ENCODE peak calls at places on chromosomes 11 and 22, in five cellular contexts. V, G, N, I and L are unnamed samples.

GRCh38 chr11:126510621-126511370 is 155.3 kb downstream of the ST3GAL4 start:
- DNase-seq in V (no peak), G (peak), N (no peak), I (peak), L (no peak)

GRCh38 chr11:119319702-119320592 is 3.0 kb upstream of the MCAM start:
- DNase-seq in G (no peak), V (no peak), N (peak), I (peak), L (no peak)

GRCh38 chr11:46903846-46904245 is 14.5 kb downstream of the LRP4 start:
- DNase-seq in V (peak), N (no peak), I (no peak), G (no peak), L (no peak)

GRCh38 chr11:15793032-15793996 is 563.0 kb downstream of the SOX6 start:
- DNase-seq in N (no peak), I (peak), G (peak), V (no peak), L (peak)

GRCh38 chr22:42227435-42227834 is 43.0 kb downstream of the TCF20 start:
- DNase-seq in N (no peak), I (no peak), V (no peak), G (no peak), L (no peak)

GRCh38 chr11:39304586-39304985 is 2154.9 kb downstream of the LRRC4C start:
- DNase-seq in N (no peak), G (no peak), I (no peak), V (no peak), L (no peak)

GRCh38 chr11:64661146-64661545 is 61.9 kb downstream of the NRXN2 start:
- DNase-seq in I (peak), G (peak), V (peak), N (peak), L (peak)

GRCh38 chr22:37525073-37525745 is 6.0 kb upstream of the CARD10 start:
- DNase-seq in V (peak), I (peak), N (no peak), G (peak), L (peak)

GRCh38 chr11:10606536-10607208 is 38.2 kb upstream of the LYVE1 start:
- DNase-seq in N (no peak), G (peak), V (no peak), I (peak), L (peak)

GRCh38 chr11:75858613-75859012 is 43.6 kb downstream of the UVRAG start:
- DNase-seq in N (no peak), I (peak), V (no peak), G (peak), L (peak)

GRCh38 chr22:46569848-46570695 is 32.7 kb upstream of the CELSR1 start:
- DNase-seq in V (no peak), I (no peak), N (no peak), G (no peak), L (no peak)

GRCh38 chr22:30404307-30404706 is 7.5 kb downstream of the SEC14L2 start:
- DNase-seq in V (no peak), G (no peak), I (no peak), N (no peak), L (no peak)

GRCh38 chr11:2812371-2812991 is 73.1 kb downstream of the CDKN1C start:
- DNase-seq in G (peak), N (no peak), V (no peak), I (peak), L (no peak)

GRCh38 chr11:131688056-131688693 is 317.8 kb downstream of the NTM start:
- DNase-seq in V (peak), N (no peak), I (peak), G (peak), L (peak)

GRCh38 chr11:62648967-62649364 is 2.6 kb upstream of the GANAB start:
- DNase-seq in G (no peak), I (no peak), N (no peak), V (no peak), L (no peak)

GRCh38 chr22:36328635-36329216 is 59.0 kb downstream of the MYH9 start:
- DNase-seq in N (peak), I (peak), V (no peak), G (peak), L (peak)

GRCh38 chr11:56706486-56706885 is 7.6 kb downstream of the OR9G1 start:
- DNase-seq in V (no peak), G (no peak), I (no peak), N (no peak), L (no peak)

GRCh38 chr22:27996529-27996925 is 77.5 kb upstream of the PITPNB start:
- DNase-seq in N (peak), V (no peak), G (no peak), I (no peak), L (no peak)

GRCh38 chr22:44491666-44492405 is 6.2 kb downstream of the RTL6 start:
- DNase-seq in V (no peak), I (no peak), G (no peak), N (no peak), L (no peak)

GRCh38 chr11:47464479-47464878 is 15.5 kb upstream of the RAPSN start:
- DNase-seq in N (peak), G (no peak), I (no peak), V (no peak), L (peak)

GRCh38 chr11:115267871-115268270 is 236.3 kb downstream of the CADM1 start:
- DNase-seq in N (no peak), G (no peak), V (no peak), I (no peak), L (peak)

GRCh38 chr11:26649884-26650283 is 72.0 kb downstream of the SLC5A12 start:
- DNase-seq in G (peak), V (no peak), I (peak), N (no peak), L (peak)

GRCh38 chr22:27181537-27181936 is 524.1 kb downstream of the MIAT start:
- DNase-seq in N (no peak), G (no peak), V (no peak), I (no peak), L (no peak)

GRCh38 chr22:19358703-19359553 is 67.4 kb upstream of the CLTCL1 start:
- DNase-seq in V (peak), N (no peak), G (no peak), I (no peak), L (no peak)

GRCh38 chr11:83609181-83609580 is 323.0 kb upstream of the CCDC90B start:
- DNase-seq in N (no peak), V (no peak), G (no peak), I (no peak), L (no peak)

GRCh38 chr11:114367244-114367957 is 32.9 kb downstream of the C11orf71 start:
- DNase-seq in N (no peak), I (no peak), V (no peak), G (no peak), L (no peak)

GRCh38 chr22:50016988-50017700 is 4.6 kb upstream of the IL17REL start:
- DNase-seq in V (no peak), G (peak), N (peak), I (no peak), L (peak)

GRCh38 chr11:47259178-47259977 is 1.6 kb downstream of the NR1H3 start:
- DNase-seq in G (peak), V (no peak), I (peak), N (no peak), L (no peak)

GRCh38 chr22:45084400-45084920 is 74.7 kb upstream of the PHF21B start:
- DNase-seq in V (no peak), G (no peak), N (no peak), I (no peak), L (no peak)

GRCh38 chr11:134124660-134125451 is 56.0 kb downstream of the JAM3 start:
- DNase-seq in I (peak), V (no peak), N (peak), G (peak), L (peak)

GRCh38 chr11:4095509-4096230 is 1.1 kb downstream of the RRM1 start:
- DNase-seq in G (peak), I (peak), V (no peak), N (no peak), L (peak)

GRCh38 chr22:47049078-47049609 is 286.7 kb downstream of the TBC1D22A start:
- DNase-seq in I (no peak), N (no peak), V (no peak), G (no peak), L (no peak)

GRCh38 chr11:105937331-105937730 is 84.7 kb downstream of the MSANTD4 start:
- DNase-seq in G (peak), I (peak), V (no peak), N (no peak), L (peak)

GRCh38 chr11:35363246-35364100 is 55.9 kb downstream of the SLC1A2 start:
- DNase-seq in V (no peak), G (no peak), N (peak), I (peak), L (no peak)

GRCh38 chr22:29633514-29634312 is 30.3 kb downstream of the NF2 start:
- DNase-seq in N (no peak), V (no peak), G (peak), I (peak), L (peak)

GRCh38 chr11:128472128-128473110 is 114.9 kb downstream of the ETS1 start:
- DNase-seq in N (no peak), V (no peak), I (peak), G (peak), L (peak)

GRCh38 chr11:123302751-123303195 is 107.7 kb upstream of the CLMP start:
- DNase-seq in G (peak), I (peak), V (no peak), N (no peak), L (peak)

GRCh38 chr11:115362997-115363396 is 141.2 kb downstream of the CADM1 start:
- DNase-seq in I (no peak), V (no peak), G (no peak), N (no peak), L (no peak)

GRCh38 chr11:126127284-126127845 is 64.7 kb upstream of the CDON start:
- DNase-seq in G (no peak), N (no peak), I (no peak), V (no peak), L (no peak)

GRCh38 chr11:75223954-75224643 is 16.5 kb upstream of the TPBGL start:
- DNase-seq in I (no peak), V (no peak), N (no peak), G (no peak), L (no peak)

DNA sequence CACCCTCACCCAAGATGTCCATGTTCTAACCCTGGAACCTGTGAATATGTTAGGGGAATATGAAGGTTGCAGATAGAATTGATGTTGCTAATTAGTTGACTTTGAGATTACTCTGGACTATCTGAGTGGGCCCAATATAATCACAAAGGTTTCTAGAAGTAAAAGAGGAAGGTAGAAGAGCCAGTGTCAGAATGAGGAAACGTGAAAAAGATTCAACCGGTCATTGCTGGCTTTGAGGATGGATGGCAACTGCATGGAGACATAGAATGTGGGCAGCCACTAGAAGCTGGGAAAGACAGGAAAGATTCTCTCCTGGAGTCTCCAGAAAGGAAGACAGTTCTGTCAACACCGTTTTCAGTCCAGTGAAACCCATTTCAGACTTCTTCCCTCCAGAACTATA is 86.6 kb downstream of the CLPB start:
- DNase-seq in V (no peak), G (no peak), N (no peak), I (no peak), L (no peak)
- TF ChIP-seq CTCF in V (no peak), G (no peak), N (no peak), I (no peak), L (no peak)

GRCh38 chr11:898540-899190 is 11.9 kb downstream of the CHID1 start:
- DNase-seq in I (peak), N (no peak), V (no peak), G (peak), L (no peak)
- TF ChIP-seq CTCF in I (peak), N (no peak), V (peak), G (peak), L (peak)

DNA sequence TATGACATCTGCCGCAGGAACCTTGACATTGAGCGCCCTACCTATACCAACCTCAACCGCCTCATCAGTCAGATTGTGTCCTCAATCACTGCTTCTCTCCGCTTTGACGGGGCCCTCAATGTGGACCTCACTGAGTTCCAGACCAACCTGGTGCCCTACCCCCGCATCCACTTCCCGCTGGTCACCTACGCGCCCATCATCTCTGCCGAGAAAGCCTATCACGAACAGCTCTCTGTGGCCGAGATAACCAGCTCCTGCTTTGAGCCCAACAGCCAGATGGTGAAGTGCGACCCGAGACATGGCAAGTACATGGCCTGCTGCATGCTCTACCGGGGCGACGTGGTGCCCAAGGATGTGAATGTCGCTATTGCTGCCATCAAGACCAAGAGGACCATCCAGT is 16.0 kb downstream of the TUBA8 start:
- DNase-seq in I (no peak), G (no peak), N (no peak), V (no peak), L (no peak)
- TF ChIP-seq CTCF in I (no peak), G (no peak), N (no peak), V (no peak), L (no peak)

GRCh38 chr11:111562692-111563389 is 22.3 kb downstream of the LAYN start:
- DNase-seq in V (no peak), G (no peak), N (no peak), I (no peak), L (no peak)

GRCh38 chr11:111569476-111569875 is 29.0 kb downstream of the LAYN start:
- DNase-seq in I (no peak), N (no peak), G (no peak), V (no peak), L (peak)

GRCh38 chr11:111565111-111565720 is 24.7 kb downstream of the LAYN start:
- DNase-seq in I (peak), G (peak), N (peak), V (peak), L (no peak)

GRCh38 chr11:111561801-111562325 is 21.3 kb downstream of the LAYN start:
- DNase-seq in N (no peak), V (no peak), G (peak), I (peak), L (peak)

DNA sequence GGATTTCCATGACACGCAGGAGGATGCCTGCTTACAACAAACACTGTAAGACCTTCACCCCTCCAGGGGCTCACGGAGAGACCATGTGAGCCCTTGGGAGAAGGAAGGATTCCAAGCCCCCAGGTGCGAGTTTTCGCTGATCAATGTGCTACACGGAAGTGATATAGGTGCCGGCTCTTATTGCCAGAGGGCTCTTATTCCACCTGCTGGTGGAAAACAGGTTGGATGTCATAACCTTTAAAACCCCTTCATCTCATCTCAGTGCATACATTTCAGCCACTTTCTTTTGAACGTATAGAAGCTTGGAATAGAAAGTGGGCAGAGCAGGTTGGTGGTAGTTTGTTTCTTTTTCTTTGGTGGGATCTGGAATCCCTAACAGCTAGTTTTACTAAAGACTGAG is 25.8 kb downstream of the LAYN start:
- DNase-seq in V (no peak), N (no peak), I (no peak), G (no peak), L (no peak)
- TF ChIP-seq CTCF in V (no peak), N (no peak), I (no peak), G (no peak), L (no peak)

DNA sequence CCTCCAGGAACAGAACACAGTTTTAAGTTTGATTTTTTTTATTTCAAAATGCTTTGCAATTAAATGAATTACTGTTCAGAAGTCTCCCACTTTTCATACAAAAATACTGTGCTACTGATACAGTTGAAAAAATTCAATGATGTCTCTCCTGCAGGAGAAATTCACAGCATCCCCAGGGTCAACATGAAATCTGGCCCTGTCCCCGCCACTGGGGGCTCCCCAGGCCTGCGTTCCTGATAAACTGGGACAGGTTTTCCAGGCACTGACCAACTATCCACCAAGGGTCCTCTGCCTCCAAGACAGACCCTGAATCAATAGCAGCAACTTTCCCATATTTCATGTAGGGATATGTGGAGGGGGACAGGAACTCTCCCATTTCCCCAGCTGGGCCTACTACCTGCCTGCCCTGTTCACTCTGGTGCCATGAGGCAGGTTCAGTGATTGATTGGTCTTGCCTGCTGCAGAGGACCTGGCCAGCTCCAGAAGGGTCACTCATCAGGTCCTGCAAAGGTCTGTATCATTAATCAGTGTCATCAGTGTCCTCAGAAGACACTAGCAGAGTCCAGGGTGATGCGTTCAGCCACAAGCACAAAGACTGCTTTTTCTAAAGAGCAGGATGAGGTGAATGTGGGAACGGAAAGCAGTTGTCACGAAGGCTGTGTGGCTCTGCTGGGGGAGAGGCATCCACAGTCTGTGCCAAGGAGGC is 43.4 kb downstream of the PISD start:
- DNase-seq in I (no peak), V (no peak), G (no peak), N (no peak), L (no peak)
- TF ChIP-seq CTCF in I (no peak), V (no peak), G (no peak), N (no peak), L (no peak)

GRCh38 chr11:77144196-77144853 is 16.3 kb downstream of the MYO7A start:
- DNase-seq in I (no peak), V (no peak), G (no peak), N (no peak), L (no peak)
- TF ChIP-seq CTCF in I (no peak), V (no peak), G (no peak), N (no peak), L (no peak)

GRCh38 chr11:121035169-121035755 is 11.4 kb downstream of the TBCEL start:
- DNase-seq in V (no peak), N (no peak), I (no peak), G (no peak), L (no peak)

GRCh38 chr11:121033635-121034034 is 9.7 kb downstream of the TBCEL start:
- DNase-seq in G (no peak), V (no peak), N (no peak), I (no peak), L (no peak)

GRCh38 chr11:121029813-121030445 is 6.0 kb downstream of the TBCEL start:
- DNase-seq in N (no peak), G (no peak), I (no peak), V (no peak), L (no peak)

GRCh38 chr11:121031167-121031566 is 7.3 kb downstream of the TBCEL start:
- DNase-seq in G (no peak), V (no peak), N (no peak), I (no peak), L (no peak)

GRCh38 chr11:121032546-121032945 is 8.6 kb downstream of the TBCEL start:
- DNase-seq in I (no peak), N (no peak), V (no peak), G (no peak), L (no peak)
- TF ChIP-seq CTCF in I (no peak), N (no peak), V (no peak), G (no peak), L (no peak)

GRCh38 chr11:70468256-70469230 is 70.2 kb downstream of the CTTN start:
- DNase-seq in N (no peak), G (no peak), I (peak), V (peak), L (no peak)

GRCh38 chr11:70466596-70466995 is 68.3 kb downstream of the CTTN start:
- DNase-seq in I (no peak), N (no peak), G (no peak), V (no peak), L (no peak)

GRCh38 chr11:70470127-70470526 is 71.8 kb downstream of the CTTN start:
- DNase-seq in V (no peak), I (peak), G (no peak), N (no peak), L (peak)

GRCh38 chr11:70466154-70466553 is 67.8 kb downstream of the CTTN start:
- DNase-seq in G (no peak), I (peak), N (no peak), V (no peak), L (no peak)

DNA sequence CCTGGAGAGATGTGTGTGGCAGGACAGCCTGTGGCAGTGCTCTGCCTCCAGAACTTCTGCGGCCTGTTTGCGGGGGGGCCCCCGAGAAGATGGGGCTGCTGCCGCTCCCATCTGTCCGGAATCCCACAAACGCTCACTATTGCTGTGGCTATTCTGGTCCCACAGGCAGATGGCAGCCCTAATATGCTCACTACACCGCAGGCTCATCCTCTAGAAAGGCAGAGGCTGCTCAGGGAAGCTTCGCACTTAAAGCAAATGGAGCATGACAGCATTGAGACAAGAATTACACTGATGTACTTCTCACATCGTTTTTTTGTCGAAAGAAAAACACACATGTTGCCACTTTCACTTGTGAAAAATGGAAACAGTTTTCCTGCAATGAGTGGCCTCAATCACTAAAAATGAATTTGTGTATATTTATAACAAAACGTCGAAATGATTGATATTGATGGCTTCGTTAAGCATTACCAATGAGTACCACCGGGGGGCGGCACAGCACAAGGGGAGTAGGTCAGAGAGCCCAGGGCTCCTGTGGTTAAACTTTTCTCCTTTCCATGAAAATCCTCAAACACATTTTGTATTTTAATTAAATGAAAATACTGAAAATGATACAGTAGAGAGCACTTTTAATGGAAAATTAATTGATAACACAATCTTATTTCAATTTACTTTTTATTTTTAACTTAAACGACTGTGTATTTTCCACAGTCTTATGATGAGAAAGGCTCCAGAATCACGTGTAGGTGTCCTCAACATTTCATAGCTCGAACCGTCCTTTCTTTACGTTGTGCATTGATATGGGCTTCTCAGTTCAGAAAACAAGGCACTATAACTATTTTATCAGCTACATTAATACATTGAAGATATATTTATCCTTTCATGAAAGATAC is 69.1 kb downstream of the CTTN start:
- DNase-seq in V (no peak), N (no peak), G (peak), I (peak), L (no peak)
- TF ChIP-seq CTCF in V (peak), N (peak), G (peak), I (peak), L (peak)